ENCODE peak calls at places on chromosome 7, in four cellular contexts. P, Q, J and O are unnamed samples.

GRCh38 chr7:153943428-153944370 is 108.5 kb upstream of the DPP6 start:
- DNase-seq in P (no peak), Q (no peak), J (no peak), O (no peak)

GRCh38 chr7:95874541-95875265 is 102.3 kb downstream of the DYNC1I1 start:
- DNase-seq in P (no peak), Q (no peak), J (no peak), O (peak; percentile 94)

GRCh38 chr7:134771889-134772288 is 7.5 kb upstream of the CALD1 start:
- DNase-seq in P (no peak), Q (no peak), J (no peak), O (no peak)

GRCh38 chr7:148153611-148154010 is 437.0 kb upstream of the C7orf33 start:
- DNase-seq in P (no peak), Q (peak; percentile 80), J (peak; percentile 20), O (no peak)

GRCh38 chr7:124276005-124276606 is 243.2 kb upstream of the TMEM229A start:
- DNase-seq in P (peak; percentile 1), Q (no peak), J (peak; percentile 39), O (peak; percentile 44)

GRCh38 chr7:91940171-91940570 is 491 bp upstream of the AKAP9 start:
- DNase-seq in P (no peak), Q (no peak), J (peak; percentile 42), O (peak; percentile 46)

GRCh38 chr7:21542891-21543527 is at the start of gene DNAH11:
- DNase-seq in P (no peak), Q (peak; percentile 89), J (peak; percentile 52), O (peak; percentile 23)

GRCh38 chr7:101233907-101234547 is 3.6 kb downstream of the CLDN15 start:
- DNase-seq in P (no peak), Q (no peak), J (no peak), O (no peak)

GRCh38 chr7:106143711-106144347 is 31.7 kb upstream of the SYPL1 start:
- DNase-seq in P (no peak), Q (peak; percentile 76), J (no peak), O (no peak)

GRCh38 chr7:68542831-68543230 is 1055.4 kb upstream of the AUTS2 start:
- DNase-seq in P (no peak), Q (no peak), J (no peak), O (no peak)

GRCh38 chr7:116582806-116583444 is 58.1 kb downstream of the CAV1 start:
- DNase-seq in P (no peak), Q (no peak), J (no peak), O (peak; percentile 32)

GRCh38 chr7:147483634-147484292 is 1106.8 kb upstream of the C7orf33 start:
- DNase-seq in P (no peak), Q (no peak), J (no peak), O (no peak)